ENCODE peak calls at places on chromosomes 2 and 18, in four cellular contexts. U, I, G and B are unnamed samples.

GRCh38 chr2:223786943-223787342 is 50.4 kb downstream of the AP1S3 start:
- DNase-seq in U (no peak), I (no peak), G (no peak), B (no peak)

GRCh38 chr2:127579231-127579630 is 43.7 kb downstream of the MYO7B start:
- DNase-seq in U (no peak), I (no peak), G (no peak), B (no peak)

GRCh38 chr2:170282851-170283250 is 104.9 kb downstream of the MYO3B start:
- DNase-seq in U (no peak), I (no peak), G (no peak), B (no peak)

GRCh38 chr2:118980573-118980972 is 38.6 kb downstream of the MARCO start:
- DNase-seq in U (no peak), I (no peak), G (no peak), B (no peak)

GRCh38 chr2:225040862-225041209 is 1.4 kb downstream of the DOCK10 start:
- DNase-seq in U (no peak), I (no peak), G (no peak), B (no peak)

GRCh38 chr2:134146620-134147019 is 107.3 kb upstream of the MGAT5 start:
- DNase-seq in U (no peak), I (no peak), G (no peak), B (no peak)

GRCh38 chr2:3728104-3729054 is 25.0 kb downstream of the DCDC2C start:
- DNase-seq in U (no peak), I (no peak), G (peak), B (no peak)

GRCh38 chr2:220001693-220002260 is 374.3 kb downstream of the SLC4A3 start:
- DNase-seq in U (no peak), I (no peak), G (no peak), B (no peak)

GRCh38 chr2:234100686-234101085 is 50.2 kb downstream of the SPP2 start:
- DNase-seq in U (no peak), I (no peak), G (no peak), B (no peak)

GRCh38 chr18:37492952-37493351 is 72.6 kb downstream of the CELF4 start:
- DNase-seq in U (no peak), I (no peak), G (no peak), B (no peak)

GRCh38 chr18:48997681-48997984 is 46.9 kb upstream of the SMAD7 start:
- DNase-seq in U (no peak), I (no peak), G (peak), B (no peak)

GRCh38 chr18:59047321-59047991 is 92.2 kb upstream of the SEC11C start:
- DNase-seq in U (no peak), I (no peak), G (no peak), B (no peak)

GRCh38 chr2:41610501-41611242 is 437.1 kb upstream of the PKDCC start:
- DNase-seq in U (no peak), I (no peak), G (no peak), B (no peak)

GRCh38 chr2:10331033-10331701 is 28.5 kb downstream of the HPCAL1 start:
- DNase-seq in U (peak), I (peak), G (no peak), B (no peak)

GRCh38 chr2:237966250-237966564 is 607 bp upstream of the UBE2F start:
- DNase-seq in U (no peak), I (no peak), G (no peak), B (no peak)

GRCh38 chr18:59660976-59661743 is 36.1 kb downstream of the CCBE1 start:
- DNase-seq in U (no peak), I (no peak), G (no peak), B (no peak)

GRCh38 chr2:2901384-2902345 is 476.0 kb downstream of the EIPR1 start:
- DNase-seq in U (no peak), I (no peak), G (no peak), B (no peak)

GRCh38 chr18:78071146-78071710 is 821.6 kb downstream of the GALR1 start:
- DNase-seq in U (no peak), I (no peak), G (no peak), B (no peak)

GRCh38 chr18:78073275-78073674 is 823.6 kb downstream of the GALR1 start:
- DNase-seq in U (no peak), I (no peak), G (no peak), B (no peak)

GRCh38 chr18:78069784-78070664 is 820.4 kb downstream of the GALR1 start:
- DNase-seq in U (no peak), I (no peak), G (no peak), B (no peak)

GRCh38 chr18:78080081-78080480 is 830.4 kb downstream of the GALR1 start:
- DNase-seq in U (no peak), I (no peak), G (no peak), B (no peak)

GRCh38 chr18:78074400-78075020 is 824.9 kb downstream of the GALR1 start:
- DNase-seq in U (no peak), I (no peak), G (no peak), B (no peak)
- TF ChIP-seq CTCF in U (no peak), I (no peak), G (no peak), B (no peak)

DNA sequence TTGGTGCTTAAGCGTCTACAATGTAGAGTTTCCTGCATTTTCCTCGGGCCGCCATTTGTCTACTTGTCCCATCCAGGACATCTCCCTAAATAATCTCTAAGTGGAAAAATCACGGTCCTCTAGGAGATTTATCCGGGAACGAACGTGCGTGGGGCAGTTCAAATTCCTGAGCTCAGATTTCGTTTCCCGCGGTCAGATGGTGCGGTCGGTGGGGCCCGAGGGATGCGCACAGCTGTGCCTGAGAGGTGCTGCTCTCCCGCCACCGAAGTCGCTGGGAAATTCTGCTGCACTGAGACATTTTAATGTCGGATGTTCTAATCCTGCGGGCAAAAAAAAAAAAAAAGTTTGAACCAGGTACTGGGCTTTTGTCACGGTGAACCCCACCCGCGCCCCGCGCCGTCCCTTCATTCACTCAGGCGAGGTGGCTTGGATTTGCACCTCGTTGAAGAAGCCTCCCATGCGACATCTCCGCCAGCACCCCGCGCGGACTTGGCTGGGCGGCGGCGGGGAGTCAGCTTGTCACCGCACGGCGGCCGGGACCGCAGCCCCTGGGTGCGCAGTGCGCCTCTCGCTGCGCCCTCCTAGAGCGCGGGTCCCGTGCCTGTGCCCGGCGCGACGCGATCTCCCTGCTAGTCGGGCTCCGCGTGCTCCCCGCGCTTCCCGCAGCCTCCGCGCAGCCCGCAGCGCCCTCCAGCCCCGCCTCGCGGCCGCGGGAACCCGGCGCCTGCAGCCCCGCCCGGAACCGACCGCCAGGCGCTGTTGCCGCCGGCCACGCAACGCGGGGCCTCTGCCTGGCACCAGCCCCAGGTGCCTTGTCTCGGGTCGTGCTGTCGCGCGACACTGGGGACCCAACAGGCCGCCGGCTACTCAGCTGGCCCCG is 192.0 kb upstream of the TCF4 start:
- DNase-seq in U (peak), I (peak), G (peak), B (peak)
- TF ChIP-seq CTCF in U (no peak), I (peak), G (peak), B (peak)

GRCh38 chr2:157262248-157262647 is 4.7 kb downstream of the GALNT5 start:
- DNase-seq in U (no peak), I (no peak), G (no peak), B (no peak)
- TF ChIP-seq CTCF in U (no peak), I (no peak), G (no peak), B (no peak)

GRCh38 chr2:29628882-29629281 is 292.5 kb downstream of the ALK start:
- DNase-seq in U (no peak), I (no peak), G (peak), B (no peak)
- TF ChIP-seq CTCF in U (no peak), I (no peak), G (no peak), B (no peak)